ENCODE peak calls at places on chromosomes 4 and X, in ten cellular contexts. L is tibial nerve, M is neural progenitor cell, D is HCT116, V is PC-3, I is SJSA1, Z is mammary epithelial cell, G is Caco-2, K is ovary, X is psoas muscle. S is an unnamed sample. For H3K4me1, the result is how much of the 10 kb centered on the place peaks cover.

GRCh38 chr4:103076777-103077347 is 301 bp upstream of the SLC9B2 start:
- DNase-seq in L (no peak), M (peak), D (peak), V (no peak), I (no peak), Z (peak), G (no peak), K (no peak), X (no peak), S (no peak)

GRCh38 chrX:112874614-112875013 is 34.0 kb upstream of the AMOT start:
- DNase-seq in L (no peak), M (no peak), D (no peak), V (no peak), I (no peak), Z (no peak), G (no peak), K (no peak), X (no peak), S (no peak)

GRCh38 chrX:124005220-124005619 is 43.7 kb downstream of the STAG2 start:
- DNase-seq in L (no peak), M (no peak), D (no peak), V (no peak), I (no peak), Z (no peak), G (no peak), K (no peak), X (no peak), S (no peak)

GRCh38 chr4:3419836-3420605 is 21.7 kb upstream of the HGFAC start:
- DNase-seq in L (no peak), M (no peak), D (no peak), V (no peak), I (no peak), Z (no peak), G (no peak), K (peak), X (peak), S (no peak)

GRCh38 chrX:135345328-135345645 is 36.0 kb downstream of the ETDC start:
- DNase-seq in L (peak), M (no peak), D (no peak), V (peak), I (peak), Z (peak), G (no peak), K (peak), X (peak), S (peak)

GRCh38 chr4:3402409-3403103 is 39.2 kb upstream of the HGFAC start:
- DNase-seq in L (no peak), M (no peak), D (no peak), V (no peak), I (peak), Z (peak), G (no peak), K (no peak), X (no peak), S (peak)

GRCh38 chrX:10052906-10053625 is 85.9 kb downstream of the CLDN34 start:
- DNase-seq in L (no peak), M (no peak), D (no peak), V (no peak), I (no peak), Z (no peak), G (no peak), K (no peak), X (no peak), S (peak)

GRCh38 chr4:4524364-4524763 is 17.5 kb downstream of the STX18 start:
- DNase-seq in L (no peak), M (peak), D (no peak), V (no peak), I (no peak), Z (no peak), G (no peak), K (no peak), X (no peak), S (no peak)

GRCh38 chrX:153814591-153815315 is 15.6 kb downstream of the PDZD4 start:
- DNase-seq in L (no peak), M (no peak), D (no peak), V (no peak), I (no peak), Z (no peak), G (no peak), K (no peak), X (peak), S (no peak)

GRCh38 chr4:26867914-26868684 is 7.5 kb downstream of the STIM2 start:
- DNase-seq in L (no peak), M (no peak), D (no peak), V (no peak), I (no peak), Z (no peak), G (no peak), K (no peak), X (no peak), S (no peak)

GRCh38 chr4:138951764-138952163 is 63.8 kb upstream of the NOCT start:
- DNase-seq in L (no peak), M (no peak), D (no peak), V (peak), I (no peak), Z (peak), G (no peak), K (no peak), X (no peak), S (no peak)

GRCh38 chr4:54542119-54542438 is 115.7 kb upstream of the KIT start:
- DNase-seq in L (no peak), M (no peak), D (no peak), V (no peak), I (no peak), Z (no peak), G (no peak), K (no peak), X (no peak), S (no peak)

GRCh38 chrX:132365490-132365889 is 123.3 kb downstream of the MBNL3 start:
- DNase-seq in L (no peak), M (no peak), D (no peak), V (no peak), I (no peak), Z (no peak), G (no peak), K (no peak), X (no peak), S (no peak)

GRCh38 chr4:47668810-47669408 is 169.0 kb downstream of the CORIN start:
- DNase-seq in L (peak), M (peak), D (peak), V (peak), I (peak), Z (peak), G (peak), K (no peak), X (no peak), S (peak)

GRCh38 chr4:123495530-123495929 is 98.9 kb downstream of the SPRY1 start:
- DNase-seq in L (no peak), M (no peak), D (no peak), V (peak), I (no peak), Z (peak), G (no peak), K (no peak), X (peak), S (no peak)

GRCh38 chr4:114997596-114997995 is 115.8 kb downstream of the NDST4 start:
- DNase-seq in L (no peak), M (no peak), D (no peak), V (no peak), I (peak), Z (no peak), G (no peak), K (no peak), X (no peak), S (peak)

GRCh38 chr4:166284221-166284620 is 411.2 kb downstream of the TLL1 start:
- DNase-seq in L (no peak), M (no peak), D (no peak), V (no peak), I (no peak), Z (no peak), G (no peak), K (no peak), X (no peak), S (no peak)

GRCh38 chr4:156896536-156896935 is 75.1 kb downstream of the PDGFC start:
- DNase-seq in L (no peak), M (no peak), D (no peak), V (no peak), I (no peak), Z (no peak), G (no peak), K (no peak), X (no peak), S (no peak)

GRCh38 chr4:41525129-41525528 is 12.8 kb upstream of the LIMCH1 start:
- DNase-seq in L (no peak), M (peak), D (peak), V (no peak), I (peak), Z (peak), G (peak), K (no peak), X (no peak), S (peak)

GRCh38 chr4:88938138-88938537 is 118.8 kb downstream of the FAM13A start:
- DNase-seq in L (no peak), M (no peak), D (no peak), V (peak), I (no peak), Z (peak), G (no peak), K (no peak), X (no peak), S (peak)

GRCh38 chrX:43882294-43882681 is at the start of gene MAOB:
- DNase-seq in L (no peak), M (peak), D (no peak), V (no peak), I (no peak), Z (peak), G (peak), K (peak), X (peak), S (no peak)

GRCh38 chrX:74248889-74249288 is 55.1 kb upstream of the ZCCHC13 start:
- DNase-seq in L (no peak), M (peak), D (no peak), V (no peak), I (peak), Z (no peak), G (no peak), K (no peak), X (no peak), S (peak)

GRCh38 chr4:56261027-56261426 is 126.3 kb downstream of the AASDH start:
- DNase-seq in L (no peak), M (no peak), D (no peak), V (no peak), I (no peak), Z (no peak), G (no peak), K (no peak), X (no peak), S (no peak)

GRCh38 chr4:85659626-85660213 is 184.8 kb downstream of the ARHGAP24 start:
- DNase-seq in L (no peak), M (no peak), D (no peak), V (no peak), I (no peak), Z (no peak), G (no peak), K (no peak), X (no peak), S (no peak)

GRCh38 chr4:112284662-112285411 is 867 bp downstream of the TIFA start:
- DNase-seq in L (no peak), M (no peak), D (no peak), V (peak), I (peak), Z (peak), G (no peak), K (peak), X (no peak), S (peak)

GRCh38 chr4:112279882-112280315 is 5.8 kb downstream of the TIFA start:
- DNase-seq in L (no peak), M (peak), D (no peak), V (no peak), I (no peak), Z (no peak), G (no peak), K (no peak), X (no peak), S (no peak)

GRCh38 chr4:112284166-112284565 is 1.5 kb downstream of the TIFA start:
- DNase-seq in L (no peak), M (no peak), D (no peak), V (peak), I (peak), Z (peak), G (no peak), K (no peak), X (no peak), S (peak)

GRCh38 chr4:112280657-112281056 is 5.0 kb downstream of the TIFA start:
- DNase-seq in L (no peak), M (no peak), D (no peak), V (no peak), I (no peak), Z (no peak), G (no peak), K (no peak), X (no peak), S (peak)

DNA sequence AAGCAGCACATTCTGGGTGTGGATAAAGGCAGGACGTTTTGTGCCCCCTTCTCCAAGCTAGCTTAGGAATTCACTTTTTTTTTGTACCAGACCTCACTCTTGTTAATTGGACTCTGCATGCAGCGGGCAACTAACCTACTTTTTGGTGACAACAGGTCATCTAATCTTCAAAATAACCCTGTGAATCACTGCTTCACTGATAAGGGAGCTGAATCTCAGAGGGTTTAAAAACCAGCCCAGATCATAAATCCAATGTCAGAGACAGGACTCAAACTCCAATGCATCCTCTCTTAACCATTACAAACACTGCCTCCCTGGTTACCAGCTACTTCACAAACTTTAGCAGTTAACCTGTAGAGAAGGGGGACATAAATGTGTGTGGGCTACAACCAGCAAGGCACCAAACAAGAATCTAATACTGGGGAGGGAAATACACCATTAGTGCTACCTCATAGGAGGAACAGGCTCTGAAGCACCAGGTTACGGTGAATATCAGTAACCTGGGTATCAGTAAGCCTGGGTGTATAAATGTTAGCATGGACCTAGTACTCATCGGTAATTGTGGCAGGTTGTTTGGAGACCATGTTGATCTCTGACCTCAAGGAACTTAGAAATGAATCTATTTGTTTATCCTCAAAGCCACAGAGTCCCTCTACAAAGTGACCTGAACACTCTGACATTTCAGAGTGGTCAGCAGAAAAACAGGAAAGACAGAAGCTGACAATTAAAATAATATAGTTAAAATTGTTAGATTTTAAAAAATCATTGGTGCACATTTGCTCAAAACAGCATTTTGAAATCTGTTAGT is 2.6 kb downstream of the TIFA start:
- DNase-seq in L (no peak), M (no peak), D (no peak), V (no peak), I (no peak), Z (no peak), G (no peak), K (no peak), X (no peak), S (no peak)
- H3K4me1 ChIP-seq in L (under half), M (under half), D (under half), V (under half), I (under half), Z (under half), G (under half), K (under half), X (under half), S (under half)

DNA sequence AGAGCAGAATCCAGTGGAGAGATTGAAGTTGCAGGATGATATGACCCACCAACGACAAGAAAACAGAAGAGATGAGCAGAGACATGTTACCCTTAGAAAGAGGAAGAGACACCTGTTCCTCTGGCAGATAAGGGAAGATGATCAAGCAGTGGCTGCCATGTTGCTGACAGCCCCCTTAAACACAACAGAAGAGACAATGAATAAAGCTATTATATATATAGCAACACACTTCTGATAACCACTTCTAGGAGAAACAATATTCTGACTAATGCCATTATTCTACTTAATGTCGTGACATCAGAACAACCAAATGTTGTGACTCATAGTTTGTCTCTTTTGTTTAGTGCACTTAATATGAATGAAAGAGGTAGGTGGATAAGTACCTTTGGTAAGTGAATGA is 44.9 kb downstream of the SH3RF1 start:
- DNase-seq in L (no peak), M (no peak), D (peak), V (peak), I (no peak), Z (peak), G (no peak), K (no peak), X (no peak), S (no peak)
- H3K4me1 ChIP-seq in L (under half), M (under half), D (half or more), V (half or more), I (half or more), Z (half or more), G (under half), K (under half), X (under half), S (half or more)

DNA sequence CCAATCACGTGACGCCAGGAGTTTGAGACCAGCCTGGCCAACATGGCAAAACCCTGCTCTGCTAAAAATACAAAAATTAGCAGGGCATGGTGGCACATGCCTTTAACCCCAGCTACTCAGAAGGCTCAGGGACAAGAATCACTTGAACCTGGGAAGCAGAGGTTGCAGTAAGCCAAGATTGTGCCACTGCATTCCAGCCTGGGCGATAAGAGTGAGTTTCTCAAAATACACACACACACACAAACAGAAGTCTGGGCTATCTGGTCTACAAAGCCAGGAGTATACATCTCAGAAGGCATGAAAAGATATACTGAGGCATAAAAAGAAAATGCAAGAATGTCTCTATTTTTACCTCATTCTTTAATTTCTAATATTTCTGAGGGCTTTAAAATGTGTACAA is 11.3 kb downstream of the YTHDC1 start:
- DNase-seq in L (no peak), M (no peak), D (no peak), V (no peak), I (no peak), Z (no peak), G (no peak), K (no peak), X (no peak), S (no peak)
- H3K4me1 ChIP-seq in L (under half), M (under half), D (under half), V (under half), I (under half), Z (under half), G (under half), K (under half), X (half or more), S (under half)

GRCh38 chr4:145920205-145920604 is 18.4 kb downstream of the ZNF827 start:
- DNase-seq in L (no peak), M (no peak), D (no peak), V (no peak), I (peak), Z (peak), G (no peak), K (no peak), X (no peak), S (peak)
- H3K4me1 ChIP-seq in L (under half), M (under half), D (under half), V (under half), I (under half), Z (under half), G (under half), K (under half), X (under half), S (under half)

GRCh38 chr4:158825443-158826036 is 56.7 kb downstream of the FNIP2 start:
- DNase-seq in L (no peak), M (no peak), D (no peak), V (no peak), I (no peak), Z (no peak), G (peak), K (no peak), X (no peak), S (no peak)
- H3K4me1 ChIP-seq in L (under half), M (under half), D (under half), V (under half), I (under half), Z (under half), G (under half), K (under half), X (half or more), S (half or more)

DNA sequence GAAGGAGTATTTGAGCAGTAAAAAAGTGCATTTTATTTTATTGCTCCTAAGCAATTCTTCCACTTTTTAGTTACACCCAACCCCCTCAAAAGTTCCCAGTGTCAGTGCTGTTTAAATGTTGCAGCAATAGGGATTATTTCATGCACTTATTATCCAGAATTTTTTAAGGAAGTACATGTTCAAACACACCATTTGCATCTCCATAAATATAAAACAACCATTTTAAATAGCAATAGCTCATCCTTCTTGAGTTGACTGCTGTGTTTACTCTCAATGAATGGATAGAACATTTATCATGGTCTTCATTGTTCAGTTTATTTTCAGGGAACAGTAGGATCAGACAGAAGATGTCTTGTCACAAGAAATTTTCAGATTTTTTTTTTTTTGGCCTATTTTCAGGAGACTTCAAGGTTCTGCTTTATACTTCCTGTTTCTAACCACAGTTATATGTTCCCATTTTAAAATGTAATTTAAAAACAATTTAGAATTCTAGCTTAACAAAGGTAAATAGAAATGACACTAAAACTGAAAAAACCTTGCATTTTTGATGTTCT is 171.9 kb downstream of the TMA16 start:
- DNase-seq in L (no peak), M (no peak), D (no peak), V (no peak), I (no peak), Z (no peak), G (no peak), K (no peak), X (no peak), S (no peak)
- H3K4me1 ChIP-seq in L (under half), M (under half), D (under half), V (under half), I (under half), Z (under half), G (under half), K (under half), X (under half), S (under half)

DNA sequence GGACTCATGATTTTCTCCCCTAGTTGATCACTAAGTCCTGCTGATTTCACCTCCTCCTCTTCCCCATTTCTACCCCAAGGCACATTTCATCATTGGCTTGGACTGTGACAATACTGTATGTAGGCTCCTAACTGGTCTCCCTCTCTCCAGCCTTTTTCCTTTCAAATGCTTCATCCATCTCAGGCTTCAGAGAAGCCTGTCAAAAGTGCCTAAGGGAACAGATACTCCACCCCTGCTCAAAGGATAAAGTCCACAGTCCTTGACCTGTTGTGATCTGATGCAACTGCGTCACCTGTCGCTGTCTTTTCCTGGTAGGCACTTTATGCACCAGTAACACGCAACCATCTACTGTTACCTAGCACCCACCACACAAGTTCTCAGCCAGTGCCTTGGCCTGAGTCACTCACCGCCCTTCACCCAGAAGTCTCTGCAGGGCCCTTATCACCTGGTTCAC is 12.8 kb downstream of the SCARB2 start:
- DNase-seq in L (no peak), M (no peak), D (no peak), V (no peak), I (no peak), Z (no peak), G (peak), K (no peak), X (peak), S (no peak)
- H3K4me1 ChIP-seq in L (half or more), M (under half), D (under half), V (under half), I (under half), Z (under half), G (under half), K (under half), X (half or more), S (half or more)

S was measured in adipocyte.